ENCODE peak calls at places on chromosomes 13 and 19, in nine cellular contexts. D is HTR-8/SVneo; K is fibroblast of lung; V is cardiac fibroblast; Q is stimulated activated CD4-positive, alpha-beta T cell treated with anti-CD3 and anti-CD28 coated beads, Interleukin-12 subunit alpha, Interleukin-12 subunit beta, amount 100 ng/mL, for 48 hours; N is nephron progenitor cell; U is AG09319; P is anterior cingulate cortex; O is mucosa of descending colon. C is an unnamed sample.
A peak's percentile ranks its signal among the peaks of the same experiment; 100 is the strongest.

GRCh38 chr19:45676851-45677263 is 8.8 kb downstream of the GIPR start:
- DNase-seq in K (no peak), Q (no peak), V (no peak), D (no peak), P (no peak), U (no peak), N (no peak), O (peak; percentile 75), C (peak; percentile 62)

GRCh38 chr19:1981253-1981652 is 34.3 kb downstream of the BTBD2 start:
- DNase-seq in N (no peak), U (no peak), D (no peak), K (no peak), V (no peak), Q (no peak), P (no peak), O (no peak), C (no peak)

GRCh38 chr13:109677206-109677605 is 109.2 kb downstream of the IRS2 start:
- DNase-seq in D (no peak), N (no peak), Q (no peak), U (no peak), K (no peak), P (no peak), O (no peak), V (no peak), C (no peak)

GRCh38 chr13:90154311-90154960 is 1193.1 kb upstream of the MIR17HG start:
- DNase-seq in V (no peak), K (peak; percentile 30), U (no peak), D (no peak), P (no peak), O (no peak), N (no peak), Q (no peak), C (no peak)

GRCh38 chr13:48946163-48946562 is 29.5 kb upstream of the FNDC3A start:
- DNase-seq in V (no peak), P (no peak), Q (no peak), O (no peak), K (no peak), U (no peak), N (no peak), D (no peak), C (no peak)

GRCh38 chr19:29587518-29587986 is 18.5 kb upstream of the POP4 start:
- DNase-seq in O (no peak), N (no peak), K (peak; percentile 16), D (no peak), V (peak; percentile 22), U (no peak), Q (peak; percentile 48), P (no peak), C (peak; percentile 25)

GRCh38 chr19:42281175-42282035 is 12.4 kb downstream of the CIC start:
- DNase-seq in O (peak; percentile 52), K (peak; percentile 75), V (peak; percentile 22), Q (no peak), P (peak; percentile 50), N (no peak), U (no peak), D (no peak), C (peak; percentile 22)

GRCh38 chr19:40533508-40533907 is 43.2 kb upstream of the SHKBP1 start:
- DNase-seq in K (no peak), U (no peak), Q (no peak), D (no peak), O (no peak), P (no peak), V (no peak), N (no peak), C (no peak)

GRCh38 chr19:18353378-18354005 is 13.1 kb downstream of the PGPEP1 start:
- DNase-seq in D (no peak), U (no peak), K (no peak), O (no peak), V (no peak), Q (no peak), N (no peak), P (no peak), C (no peak)

GRCh38 chr19:18109731-18110671 is 12.4 kb downstream of the MAST3 start:
- DNase-seq in K (no peak), P (no peak), U (no peak), Q (no peak), N (peak; percentile 73), V (no peak), O (peak; percentile 85), D (peak; percentile 49), C (no peak)

GRCh38 chr19:15195381-15195964 is 5.3 kb downstream of the NOTCH3 start:
- DNase-seq in V (peak; percentile 83), Q (no peak), O (peak; percentile 60), N (peak; percentile 74), P (no peak), U (no peak), K (peak; percentile 61), D (peak; percentile 79), C (no peak)

GRCh38 chr13:51346397-51346796 is 6.9 kb downstream of the SERPINE3 start:
- DNase-seq in N (no peak), O (no peak), Q (no peak), V (no peak), D (no peak), P (no peak), K (no peak), U (no peak), C (no peak)

C was measured in T-cell.